ENCODE peak calls at places on chromosomes 12 and 14, in eight cellular contexts. L is lower lobe of right lung, C is HepG2, S is right cardiac atrium, M is RWPE2, N is heart right ventricle, J is left lung, F is A549. G is an unnamed sample.

GRCh38 chr14:101596742-101597141 is 35.4 kb downstream of the DIO3 start:
- ATAC-seq in L (no peak), C (no peak), S (no peak), M (no peak), N (no peak), J (no peak), F (no peak), G (no peak)

GRCh38 chr12:33669349-33669748 is 229.7 kb upstream of the SYT10 start:
- ATAC-seq in L (no peak), C (no peak), S (no peak), M (no peak), N (no peak), J (no peak), F (no peak), G (no peak)

GRCh38 chr14:75069811-75070145 is 337 bp downstream of the ZC2HC1C start:
- ATAC-seq in L (peak), C (peak), S (peak), M (no peak), N (no peak), J (peak), F (peak), G (no peak)

GRCh38 chr12:93025145-93026103 is 96.3 kb upstream of the EEA1 start:
- ATAC-seq in L (peak), C (peak), S (peak), M (no peak), N (no peak), J (peak), F (peak), G (no peak)

GRCh38 chr12:90945070-90945649 is 9.8 kb downstream of the CCER1 start:
- ATAC-seq in L (no peak), C (peak), S (no peak), M (peak), N (no peak), J (peak), F (peak), G (no peak)

GRCh38 chr14:102323102-102323501 is 3.6 kb downstream of the ZNF839 start:
- ATAC-seq in L (no peak), C (peak), S (no peak), M (peak), N (no peak), J (peak), F (peak), G (peak)

GRCh38 chr12:90098132-90098779 is 389.6 kb upstream of the ATP2B1 start:
- ATAC-seq in L (peak), C (no peak), S (no peak), M (no peak), N (no peak), J (peak), F (no peak), G (no peak)

GRCh38 chr14:101604228-101604934 is 43.1 kb downstream of the DIO3 start:
- ATAC-seq in L (no peak), C (no peak), S (no peak), M (no peak), N (no peak), J (no peak), F (no peak), G (no peak)

GRCh38 chr12:108722992-108723766 is 8.1 kb downstream of the CORO1C start:
- ATAC-seq in L (peak), C (no peak), S (peak), M (peak), N (peak), J (peak), F (peak), G (peak)

GRCh38 chr12:3744216-3744883 is 8.6 kb downstream of the CRACR2A start:
- ATAC-seq in L (no peak), C (no peak), S (peak), M (no peak), N (no peak), J (no peak), F (no peak), G (no peak)

GRCh38 chr14:23544511-23545447 is 6.8 kb downstream of the ZFHX2 start:
- ATAC-seq in L (no peak), C (peak), S (peak), M (no peak), N (peak), J (no peak), F (no peak), G (peak)

GRCh38 chr14:72318648-72319047 is 386.4 kb downstream of the RGS6 start:
- ATAC-seq in L (no peak), C (no peak), S (no peak), M (no peak), N (peak), J (no peak), F (no peak), G (no peak)

GRCh38 chr12:68234140-68234539 is 8.5 kb upstream of the IL26 start:
- ATAC-seq in L (no peak), C (no peak), S (no peak), M (no peak), N (no peak), J (no peak), F (no peak), G (no peak)

GRCh38 chr14:89366580-89367448 is 50.2 kb downstream of the FOXN3 start:
- ATAC-seq in L (no peak), C (no peak), S (peak), M (no peak), N (peak), J (peak), F (no peak), G (peak)

GRCh38 chr12:130954544-130954831 is 781 bp downstream of the ADGRD1 start:
- ATAC-seq in L (peak), C (peak), S (peak), M (peak), N (no peak), J (peak), F (no peak), G (no peak)

GRCh38 chr14:77315115-77315944 is 5.4 kb downstream of the POMT2 start:
- ATAC-seq in L (no peak), C (no peak), S (no peak), M (no peak), N (no peak), J (no peak), F (no peak), G (no peak)

GRCh38 chr14:73759183-73759713 is 45.1 kb upstream of the PNMA1 start:
- ATAC-seq in L (no peak), C (no peak), S (peak), M (no peak), N (peak), J (peak), F (peak), G (peak)

GRCh38 chr14:92490239-92490959 is 23.2 kb upstream of the RIN3 start:
- ATAC-seq in L (no peak), C (no peak), S (no peak), M (no peak), N (peak), J (peak), F (no peak), G (no peak)

GRCh38 chr12:12801649-12802048 is 11.5 kb upstream of the DDX47 start:
- ATAC-seq in L (no peak), C (no peak), S (no peak), M (no peak), N (no peak), J (no peak), F (no peak), G (no peak)

GRCh38 chr12:132550014-132550802 is 60.2 kb downstream of the LRCOL1 start:
- ATAC-seq in L (no peak), C (no peak), S (peak), M (no peak), N (no peak), J (no peak), F (no peak), G (no peak)

GRCh38 chr12:82783456-82783855 is 96.8 kb downstream of the TMTC2 start:
- ATAC-seq in L (no peak), C (no peak), S (no peak), M (no peak), N (no peak), J (no peak), F (no peak), G (no peak)

GRCh38 chr14:95396221-95396620 is 76.5 kb upstream of the CLMN start:
- ATAC-seq in L (no peak), C (no peak), S (no peak), M (no peak), N (no peak), J (no peak), F (no peak), G (no peak)

GRCh38 chr12:100101000-100101399 is 41.7 kb downstream of the BLTP3B start:
- ATAC-seq in L (no peak), C (no peak), S (no peak), M (no peak), N (no peak), J (no peak), F (no peak), G (no peak)

GRCh38 chr12:122749569-122750332 is 2.9 kb upstream of the DENR start:
- ATAC-seq in L (no peak), C (no peak), S (no peak), M (no peak), N (no peak), J (no peak), F (no peak), G (no peak)

GRCh38 chr14:68987653-68988036 is 8.5 kb upstream of the ACTN1 start:
- ATAC-seq in L (no peak), C (peak), S (no peak), M (peak), N (no peak), J (no peak), F (no peak), G (no peak)

GRCh38 chr12:89768586-89769482 is 60.2 kb upstream of the ATP2B1 start:
- ATAC-seq in L (peak), C (peak), S (no peak), M (peak), N (no peak), J (peak), F (peak), G (no peak)

GRCh38 chr14:103819503-103820307 is 27.7 kb downstream of the PPP1R13B start:
- ATAC-seq in L (peak), C (peak), S (peak), M (peak), N (peak), J (peak), F (no peak), G (peak)

GRCh38 chr12:104782296-104782695 is 175.8 kb downstream of the SLC41A2 start:
- ATAC-seq in L (no peak), C (no peak), S (no peak), M (no peak), N (no peak), J (no peak), F (no peak), G (no peak)

GRCh38 chr12:90280564-90281058 is 572.0 kb upstream of the ATP2B1 start:
- ATAC-seq in L (no peak), C (no peak), S (no peak), M (no peak), N (no peak), J (no peak), F (no peak), G (no peak)

DNA sequence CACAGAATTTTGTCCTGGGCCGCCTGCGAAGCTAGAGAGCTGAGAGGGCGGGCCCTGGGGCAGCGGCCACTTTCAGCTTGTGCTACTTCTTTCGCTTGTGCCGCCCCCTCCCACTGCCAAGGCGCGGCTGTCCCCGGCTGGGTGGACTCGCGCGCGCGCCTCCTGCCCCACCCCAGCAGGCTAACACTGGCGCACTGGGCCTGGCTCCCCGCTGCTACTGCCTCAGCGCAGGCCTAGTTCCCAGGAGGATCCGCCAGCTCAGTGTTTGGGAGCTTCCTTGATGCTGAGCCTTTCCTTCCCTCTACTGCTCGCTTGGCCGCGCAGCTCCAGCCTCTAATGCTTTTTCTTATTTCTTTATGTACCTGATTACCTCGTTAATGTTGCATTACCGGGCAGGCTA is 27.4 kb upstream of the METAP2 start:
- ATAC-seq in L (peak), C (peak), S (peak), M (no peak), N (peak), J (peak), F (no peak), G (peak)
- H3K4me3 ChIP-seq in L (no peak), C (peak), S (peak), M (no peak), N (peak), J (no peak), F (no peak), G (peak)

GRCh38 chr12:26810330-26810729 is 22.7 kb downstream of the ITPR2 start:
- ATAC-seq in L (peak), C (no peak), S (peak), M (peak), N (peak), J (peak), F (no peak), G (peak)
- H3K4me3 ChIP-seq in L (no peak), C (no peak), S (no peak), M (no peak), N (peak), J (no peak), F (no peak), G (no peak)

GRCh38 chr14:55028476-55028875 is 1.4 kb downstream of the SOCS4 start:
- ATAC-seq in L (no peak), C (no peak), S (no peak), M (no peak), N (no peak), J (no peak), F (no peak), G (no peak)
- H3K4me3 ChIP-seq in L (peak), C (peak), S (peak), M (peak), N (peak), J (peak), F (peak), G (peak)

GRCh38 chr12:59657266-59657665 is 61.4 kb downstream of the SLC16A7 start:
- ATAC-seq in L (no peak), C (no peak), S (no peak), M (peak), N (no peak), J (peak), F (no peak), G (no peak)
- H3K4me3 ChIP-seq in L (no peak), C (no peak), S (no peak), M (no peak), N (no peak), J (no peak), F (no peak), G (no peak)

GRCh38 chr12:110688446-110689001 is 391 bp downstream of the HVCN1 start:
- ATAC-seq in L (peak), C (peak), S (peak), M (peak), N (peak), J (peak), F (peak), G (peak)

GRCh38 chr12:110689002-110689600 is at the start of gene HVCN1:
- ATAC-seq in L (peak), C (peak), S (peak), M (peak), N (peak), J (peak), F (peak), G (peak)

GRCh38 chr12:110686294-110686903 is 2.5 kb downstream of the HVCN1 start:
- ATAC-seq in L (no peak), C (no peak), S (no peak), M (no peak), N (no peak), J (no peak), F (no peak), G (no peak)

GRCh38 chr12:110687770-110688169 is 1.1 kb downstream of the HVCN1 start:
- ATAC-seq in L (peak), C (no peak), S (no peak), M (no peak), N (no peak), J (no peak), F (no peak), G (no peak)

DNA sequence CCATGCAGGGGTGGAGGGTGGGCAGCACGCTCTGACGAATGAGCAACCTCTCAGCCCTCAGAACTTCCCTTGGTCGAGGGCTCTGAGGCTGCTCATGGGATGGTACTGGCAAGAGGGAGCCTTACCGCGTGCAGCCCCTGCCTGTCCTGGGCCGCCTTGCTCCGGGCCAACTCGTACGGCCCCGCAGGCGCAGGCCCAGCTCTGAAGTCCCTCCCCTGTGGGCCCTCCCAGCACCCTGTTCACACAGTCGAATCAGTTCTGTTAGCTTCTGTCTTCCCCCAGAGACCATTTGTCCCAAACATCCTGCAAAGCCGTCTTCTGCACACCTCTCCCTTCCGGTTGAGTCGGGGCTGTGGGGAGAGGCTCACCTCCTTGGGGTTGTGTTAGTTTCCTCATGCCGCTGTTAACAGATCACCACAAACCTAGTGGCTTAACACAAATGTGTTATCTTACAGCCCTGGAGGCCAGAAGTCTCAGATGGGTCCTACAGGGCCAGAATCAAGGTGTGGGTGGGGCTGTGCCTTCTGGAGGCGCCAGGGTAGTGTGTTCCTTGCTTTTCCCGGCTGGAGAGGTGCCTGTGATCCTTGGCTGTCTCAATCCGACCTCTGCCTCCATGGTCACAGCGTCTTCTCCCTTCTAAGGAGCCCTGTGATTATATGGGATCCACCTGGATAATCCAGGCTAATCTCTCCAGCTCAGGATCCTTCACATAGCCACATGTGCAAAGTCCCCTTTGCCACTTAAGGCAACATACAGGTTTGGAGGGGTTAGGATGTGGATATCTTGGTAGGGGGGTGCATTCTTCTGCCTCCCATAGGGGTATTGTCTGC is 901 bp upstream of the HVCN1 start:
- ATAC-seq in L (peak), C (peak), S (peak), M (peak), N (peak), J (peak), F (peak), G (peak)
- H3K4me3 ChIP-seq in L (peak), C (peak), S (peak), M (no peak), N (peak), J (peak), F (no peak), G (peak)